ENCODE peak calls at places on chromosomes 11 and 22, in ten cellular contexts. One of them, this sample, is unnamed. For H3K27me3, the result is how much of the 10 kb centered on the place peaks cover.

GRCh38 chr11:108037211-108037610 is 28.5 kb downstream of the CUL5 start:
- DNase-seq in H1: no peak
- DNase-seq in tibial nerve: no peak
- DNase-seq in ovary: no peak
- DNase-seq in SK-N-SH: no peak
- DNase-seq in stomach: no peak
- DNase-seq in transverse colon: no peak
- DNase-seq in suprapubic skin: no peak
- DNase-seq in K562: no peak
- DNase-seq in esophagus muscularis mucosa: no peak
- DNase-seq in this sample: no peak

GRCh38 chr11:71930556-71931244 is 1.9 kb downstream of the RNF121 start:
- DNase-seq in H1: no peak
- DNase-seq in tibial nerve: no peak
- DNase-seq in ovary: no peak
- DNase-seq in SK-N-SH: no peak
- DNase-seq in stomach: no peak
- DNase-seq in transverse colon: no peak
- DNase-seq in suprapubic skin: no peak
- DNase-seq in K562: no peak
- DNase-seq in esophagus muscularis mucosa: no peak
- DNase-seq in this sample: no peak

GRCh38 chr11:33835143-33835878 is 56.6 kb downstream of the LMO2 start:
- DNase-seq in H1: no peak
- DNase-seq in tibial nerve: no peak
- DNase-seq in ovary: no peak
- DNase-seq in SK-N-SH: peak
- DNase-seq in stomach: no peak
- DNase-seq in transverse colon: no peak
- DNase-seq in suprapubic skin: no peak
- DNase-seq in K562: peak
- DNase-seq in esophagus muscularis mucosa: no peak
- DNase-seq in this sample: no peak

GRCh38 chr11:33949201-33949913 is 57.5 kb upstream of the LMO2 start:
- DNase-seq in H1: no peak
- DNase-seq in tibial nerve: no peak
- DNase-seq in ovary: no peak
- DNase-seq in SK-N-SH: no peak
- DNase-seq in stomach: no peak
- DNase-seq in transverse colon: no peak
- DNase-seq in suprapubic skin: no peak
- DNase-seq in K562: no peak
- DNase-seq in esophagus muscularis mucosa: no peak
- DNase-seq in this sample: no peak

GRCh38 chr22:44620129-44620840 is 81.7 kb upstream of the PRR5 start:
- DNase-seq in H1: peak
- DNase-seq in tibial nerve: no peak
- DNase-seq in ovary: peak
- DNase-seq in SK-N-SH: peak
- DNase-seq in stomach: peak
- DNase-seq in transverse colon: peak
- DNase-seq in suprapubic skin: peak
- DNase-seq in K562: peak
- DNase-seq in esophagus muscularis mucosa: no peak
- DNase-seq in this sample: peak

GRCh38 chr11:35944503-35945136 is 758 bp downstream of the LDLRAD3 start:
- DNase-seq in H1: no peak
- DNase-seq in tibial nerve: no peak
- DNase-seq in ovary: peak
- DNase-seq in SK-N-SH: peak
- DNase-seq in stomach: no peak
- DNase-seq in transverse colon: no peak
- DNase-seq in suprapubic skin: no peak
- DNase-seq in K562: no peak
- DNase-seq in esophagus muscularis mucosa: no peak
- DNase-seq in this sample: no peak

GRCh38 chr11:44246726-44247125 is 63.2 kb downstream of the ALX4 start:
- DNase-seq in H1: no peak
- DNase-seq in tibial nerve: no peak
- DNase-seq in ovary: no peak
- DNase-seq in SK-N-SH: no peak
- DNase-seq in stomach: no peak
- DNase-seq in transverse colon: no peak
- DNase-seq in suprapubic skin: no peak
- DNase-seq in K562: no peak
- DNase-seq in esophagus muscularis mucosa: peak
- DNase-seq in this sample: no peak

GRCh38 chr11:130087294-130087926 is 17.7 kb downstream of the APLP2 start:
- DNase-seq in H1: no peak
- DNase-seq in tibial nerve: no peak
- DNase-seq in ovary: no peak
- DNase-seq in SK-N-SH: no peak
- DNase-seq in stomach: no peak
- DNase-seq in transverse colon: no peak
- DNase-seq in suprapubic skin: no peak
- DNase-seq in K562: no peak
- DNase-seq in esophagus muscularis mucosa: no peak
- DNase-seq in this sample: no peak

GRCh38 chr11:45267660-45268340 is 18.3 kb downstream of the SYT13 start:
- DNase-seq in H1: no peak
- DNase-seq in tibial nerve: no peak
- DNase-seq in ovary: no peak
- DNase-seq in SK-N-SH: no peak
- DNase-seq in stomach: no peak
- DNase-seq in transverse colon: peak
- DNase-seq in suprapubic skin: no peak
- DNase-seq in K562: no peak
- DNase-seq in esophagus muscularis mucosa: no peak
- DNase-seq in this sample: no peak

GRCh38 chr11:45265963-45266692 is 20.0 kb downstream of the SYT13 start:
- DNase-seq in H1: no peak
- DNase-seq in tibial nerve: no peak
- DNase-seq in ovary: no peak
- DNase-seq in SK-N-SH: no peak
- DNase-seq in stomach: no peak
- DNase-seq in transverse colon: peak
- DNase-seq in suprapubic skin: no peak
- DNase-seq in K562: no peak
- DNase-seq in esophagus muscularis mucosa: no peak
- DNase-seq in this sample: no peak

GRCh38 chr11:45269678-45270077 is 16.5 kb downstream of the SYT13 start:
- DNase-seq in H1: no peak
- DNase-seq in tibial nerve: no peak
- DNase-seq in ovary: no peak
- DNase-seq in SK-N-SH: no peak
- DNase-seq in stomach: no peak
- DNase-seq in transverse colon: no peak
- DNase-seq in suprapubic skin: no peak
- DNase-seq in K562: no peak
- DNase-seq in esophagus muscularis mucosa: no peak
- DNase-seq in this sample: no peak

GRCh38 chr11:45264839-45265515 is 21.2 kb downstream of the SYT13 start:
- DNase-seq in H1: no peak
- DNase-seq in tibial nerve: no peak
- DNase-seq in ovary: no peak
- DNase-seq in SK-N-SH: no peak
- DNase-seq in stomach: no peak
- DNase-seq in transverse colon: no peak
- DNase-seq in suprapubic skin: no peak
- DNase-seq in K562: no peak
- DNase-seq in esophagus muscularis mucosa: no peak
- DNase-seq in this sample: no peak

DNA sequence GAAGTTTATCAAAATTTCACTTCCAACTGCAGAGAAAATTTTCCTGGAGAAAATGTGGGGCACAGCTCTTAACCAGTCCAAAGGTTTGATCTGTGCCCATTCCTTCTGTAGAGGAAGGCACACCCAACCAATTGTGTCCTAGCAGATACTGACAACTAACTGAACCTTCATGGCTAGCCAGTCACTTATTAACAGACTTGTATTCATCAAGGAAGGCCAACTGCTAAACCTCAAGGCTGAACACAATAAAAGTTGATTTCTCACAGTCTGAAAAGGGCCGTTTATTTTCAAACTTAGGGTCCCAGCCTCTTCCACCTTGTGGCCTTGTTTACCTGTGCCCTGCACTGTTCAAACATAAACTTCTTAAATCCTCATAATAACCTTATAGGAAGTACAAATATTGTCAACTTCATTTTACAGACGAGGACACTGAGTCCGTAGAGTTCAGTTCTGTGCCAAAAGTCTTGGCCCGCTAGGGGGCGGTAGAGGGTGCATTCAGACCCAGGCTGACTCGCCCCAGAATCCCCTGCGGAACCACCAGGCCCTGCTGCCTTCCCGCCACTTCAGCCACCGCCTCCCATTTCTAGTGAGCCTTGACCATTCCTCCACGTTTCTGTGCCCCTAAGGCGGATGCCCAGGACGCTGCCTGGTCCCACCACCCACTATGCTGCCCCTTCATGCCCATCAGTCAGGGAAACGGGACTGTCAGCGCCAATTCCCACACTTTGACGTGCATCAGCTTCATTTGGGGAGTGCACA is 19.3 kb downstream of the SYT13 start:
- DNase-seq in H1: no peak
- DNase-seq in tibial nerve: no peak
- DNase-seq in ovary: no peak
- DNase-seq in SK-N-SH: no peak
- DNase-seq in stomach: no peak
- DNase-seq in transverse colon: peak
- DNase-seq in suprapubic skin: no peak
- DNase-seq in K562: peak
- DNase-seq in esophagus muscularis mucosa: no peak
- DNase-seq in this sample: no peak
- TF ChIP-seq CTCF in H1: peak
- TF ChIP-seq CTCF in tibial nerve: no peak
- TF ChIP-seq CTCF in ovary: no peak
- TF ChIP-seq CTCF in SK-N-SH: peak
- TF ChIP-seq CTCF in stomach: no peak
- TF ChIP-seq CTCF in transverse colon: peak
- TF ChIP-seq CTCF in suprapubic skin: no peak
- TF ChIP-seq CTCF in K562: peak
- TF ChIP-seq CTCF in esophagus muscularis mucosa: no peak
- TF ChIP-seq CTCF in this sample: peak

GRCh38 chr11:1682225-1682901 is 14.6 kb upstream of the KRTAP5-6 start:
- DNase-seq in H1: no peak
- DNase-seq in tibial nerve: no peak
- DNase-seq in ovary: peak
- DNase-seq in SK-N-SH: no peak
- DNase-seq in stomach: no peak
- DNase-seq in transverse colon: no peak
- DNase-seq in suprapubic skin: peak
- DNase-seq in K562: no peak
- DNase-seq in esophagus muscularis mucosa: no peak
- DNase-seq in this sample: no peak
- TF ChIP-seq EP300 in H1: no peak
- TF ChIP-seq EP300 in tibial nerve: no peak
- TF ChIP-seq EP300 in ovary: no peak
- TF ChIP-seq EP300 in SK-N-SH: no peak
- TF ChIP-seq EP300 in stomach: no peak
- TF ChIP-seq EP300 in transverse colon: no peak
- TF ChIP-seq EP300 in suprapubic skin: no peak
- TF ChIP-seq EP300 in K562: no peak
- TF ChIP-seq EP300 in esophagus muscularis mucosa: no peak
- TF ChIP-seq EP300 in this sample: no peak

GRCh38 chr11:6259638-6260019 is at the start of gene CCKBR:
- DNase-seq in H1: no peak
- DNase-seq in tibial nerve: no peak
- DNase-seq in ovary: no peak
- DNase-seq in SK-N-SH: peak
- DNase-seq in stomach: peak
- DNase-seq in transverse colon: peak
- DNase-seq in suprapubic skin: no peak
- DNase-seq in K562: no peak
- DNase-seq in esophagus muscularis mucosa: no peak
- DNase-seq in this sample: peak

GRCh38 chr11:6258571-6258998 is 1.1 kb upstream of the CCKBR start:
- DNase-seq in H1: no peak
- DNase-seq in tibial nerve: no peak
- DNase-seq in ovary: no peak
- DNase-seq in SK-N-SH: no peak
- DNase-seq in stomach: peak
- DNase-seq in transverse colon: no peak
- DNase-seq in suprapubic skin: no peak
- DNase-seq in K562: no peak
- DNase-seq in esophagus muscularis mucosa: no peak
- DNase-seq in this sample: no peak

GRCh38 chr11:6260207-6260726 is 629 bp downstream of the CCKBR start:
- DNase-seq in H1: no peak
- DNase-seq in tibial nerve: no peak
- DNase-seq in ovary: no peak
- DNase-seq in SK-N-SH: no peak
- DNase-seq in stomach: no peak
- DNase-seq in transverse colon: no peak
- DNase-seq in suprapubic skin: no peak
- DNase-seq in K562: no peak
- DNase-seq in esophagus muscularis mucosa: no peak
- DNase-seq in this sample: no peak

GRCh38 chr11:6253196-6253595 is 6.4 kb upstream of the CCKBR start:
- DNase-seq in H1: no peak
- DNase-seq in tibial nerve: no peak
- DNase-seq in ovary: no peak
- DNase-seq in SK-N-SH: no peak
- DNase-seq in stomach: no peak
- DNase-seq in transverse colon: no peak
- DNase-seq in suprapubic skin: no peak
- DNase-seq in K562: no peak
- DNase-seq in esophagus muscularis mucosa: no peak
- DNase-seq in this sample: no peak

GRCh38 chr11:6258141-6258540 is 1.5 kb upstream of the CCKBR start:
- DNase-seq in H1: no peak
- DNase-seq in tibial nerve: no peak
- DNase-seq in ovary: no peak
- DNase-seq in SK-N-SH: no peak
- DNase-seq in stomach: no peak
- DNase-seq in transverse colon: no peak
- DNase-seq in suprapubic skin: no peak
- DNase-seq in K562: no peak
- DNase-seq in esophagus muscularis mucosa: no peak
- DNase-seq in this sample: no peak
- H3K27me3 ChIP-seq in H1: under half
- H3K27me3 ChIP-seq in tibial nerve: half or more
- H3K27me3 ChIP-seq in ovary: under half
- H3K27me3 ChIP-seq in SK-N-SH: half or more
- H3K27me3 ChIP-seq in stomach: under half
- H3K27me3 ChIP-seq in transverse colon: half or more
- H3K27me3 ChIP-seq in suprapubic skin: under half
- H3K27me3 ChIP-seq in K562: under half
- H3K27me3 ChIP-seq in esophagus muscularis mucosa: under half
- H3K27me3 ChIP-seq in this sample: under half

GRCh38 chr11:119585038-119585666 is 143.8 kb downstream of the NECTIN1 start:
- DNase-seq in H1: no peak
- DNase-seq in tibial nerve: no peak
- DNase-seq in ovary: no peak
- DNase-seq in SK-N-SH: peak
- DNase-seq in stomach: peak
- DNase-seq in transverse colon: peak
- DNase-seq in suprapubic skin: no peak
- DNase-seq in K562: no peak
- DNase-seq in esophagus muscularis mucosa: no peak
- DNase-seq in this sample: no peak

GRCh38 chr11:119584193-119585037 is 144.6 kb downstream of the NECTIN1 start:
- DNase-seq in H1: peak
- DNase-seq in tibial nerve: no peak
- DNase-seq in ovary: no peak
- DNase-seq in SK-N-SH: peak
- DNase-seq in stomach: peak
- DNase-seq in transverse colon: no peak
- DNase-seq in suprapubic skin: no peak
- DNase-seq in K562: peak
- DNase-seq in esophagus muscularis mucosa: no peak
- DNase-seq in this sample: peak

GRCh38 chr11:119580751-119581150 is 148.2 kb downstream of the NECTIN1 start:
- DNase-seq in H1: no peak
- DNase-seq in tibial nerve: no peak
- DNase-seq in ovary: no peak
- DNase-seq in SK-N-SH: no peak
- DNase-seq in stomach: no peak
- DNase-seq in transverse colon: no peak
- DNase-seq in suprapubic skin: no peak
- DNase-seq in K562: no peak
- DNase-seq in esophagus muscularis mucosa: no peak
- DNase-seq in this sample: no peak

GRCh38 chr11:119586181-119586580 is 142.8 kb downstream of the NECTIN1 start:
- DNase-seq in H1: no peak
- DNase-seq in tibial nerve: no peak
- DNase-seq in ovary: no peak
- DNase-seq in SK-N-SH: no peak
- DNase-seq in stomach: no peak
- DNase-seq in transverse colon: no peak
- DNase-seq in suprapubic skin: no peak
- DNase-seq in K562: no peak
- DNase-seq in esophagus muscularis mucosa: no peak
- DNase-seq in this sample: no peak

DNA sequence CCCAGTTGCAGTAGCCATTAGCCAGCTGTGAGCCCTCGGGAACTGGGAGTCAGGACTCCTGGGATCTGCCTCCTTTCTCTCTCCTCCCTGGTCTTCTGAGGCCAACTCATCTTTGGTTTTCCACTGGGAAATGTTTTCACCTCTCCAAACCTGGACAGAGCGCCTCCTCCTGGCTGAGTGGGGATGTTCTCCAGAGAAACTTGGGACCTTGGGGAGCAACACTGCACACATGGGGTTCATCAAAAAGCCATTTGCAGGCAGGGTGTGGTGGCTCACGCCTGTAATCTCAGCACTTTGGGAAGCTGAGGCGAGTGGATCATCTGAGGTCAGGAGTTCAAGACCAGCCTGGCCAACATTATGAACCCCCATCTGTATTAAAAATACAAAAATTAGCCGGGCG is 145.4 kb downstream of the NECTIN1 start:
- DNase-seq in H1: no peak
- DNase-seq in tibial nerve: no peak
- DNase-seq in ovary: no peak
- DNase-seq in SK-N-SH: no peak
- DNase-seq in stomach: no peak
- DNase-seq in transverse colon: no peak
- DNase-seq in suprapubic skin: no peak
- DNase-seq in K562: no peak
- DNase-seq in esophagus muscularis mucosa: no peak
- DNase-seq in this sample: no peak
- TF ChIP-seq CTCF in H1: peak
- TF ChIP-seq CTCF in tibial nerve: no peak
- TF ChIP-seq CTCF in ovary: no peak
- TF ChIP-seq CTCF in SK-N-SH: peak
- TF ChIP-seq CTCF in stomach: no peak
- TF ChIP-seq CTCF in transverse colon: no peak
- TF ChIP-seq CTCF in suprapubic skin: no peak
- TF ChIP-seq CTCF in K562: peak
- TF ChIP-seq CTCF in esophagus muscularis mucosa: no peak
- TF ChIP-seq CTCF in this sample: no peak

This sample was measured in sigmoid colon.